ENCODE peak calls at places on chromosomes 2 and 18, in five cellular contexts. T is fibroblast of lung; K is esophagus squamous epithelium; O is CD8-positive, alpha-beta T cell; D is astrocyte. S is an unnamed sample.

GRCh38 chr2:152400607-152401214 is 65.7 kb downstream of the FMNL2 start:
- DNase-seq in T (peak; percentile 40), K (no peak), O (no peak), D (no peak), S (no peak)

GRCh38 chr2:11719230-11719977 is 27.0 kb upstream of the LPIN1 start:
- DNase-seq in T (peak; percentile 23), K (no peak), O (no peak), D (peak; percentile 17), S (no peak)

GRCh38 chr2:172972005-172972619 is 103.5 kb upstream of the MAP3K20 start:
- DNase-seq in T (peak; percentile 20), K (no peak), O (peak; percentile 25), D (no peak), S (peak; percentile 21)

GRCh38 chr18:58639751-58640427 is 11.0 kb upstream of the ALPK2 start:
- DNase-seq in T (peak; percentile 79), K (no peak), O (no peak), D (peak; percentile 72), S (no peak)

GRCh38 chr2:205585451-205586045 is 96.8 kb upstream of the NRP2 start:
- DNase-seq in T (no peak), K (no peak), O (no peak), D (no peak), S (no peak)

GRCh38 chr2:118123561-118124232 is 35.4 kb downstream of the INSIG2 start:
- DNase-seq in T (peak; percentile 90), K (no peak), O (no peak), D (peak; percentile 89), S (no peak)

GRCh38 chr2:100619951-100620350 is 57.2 kb downstream of the PDCL3 start:
- DNase-seq in T (no peak), K (no peak), O (no peak), D (no peak), S (no peak)

GRCh38 chr18:70781860-70782453 is 493.1 kb downstream of the SOCS6 start:
- DNase-seq in T (peak; percentile 4), K (no peak), O (peak; percentile 65), D (no peak), S (peak; percentile 60)

GRCh38 chr2:118050386-118050785 is 36.5 kb upstream of the CCDC93 start:
- DNase-seq in T (peak; percentile 38), K (no peak), O (no peak), D (peak; percentile 25), S (no peak)

GRCh38 chr2:228875152-228875875 is 395.8 kb downstream of the PID1 start:
- DNase-seq in T (peak; percentile 27), K (no peak), O (no peak), D (peak; percentile 18), S (no peak)
- H3K9me3 ChIP-seq in T (no peaks in the 10 kb centered on the region), K (no peaks in the 10 kb centered on the region), O (no peaks in the 10 kb centered on the region), D (no peaks in the 10 kb centered on the region), S (peaks cover 3% of the 10 kb centered on the region)

GRCh38 chr18:78969574-78970315 is 9.9 kb upstream of the SALL3 start:
- DNase-seq in T (no peak), K (no peak), O (no peak), D (no peak), S (no peak)

GRCh38 chr18:78972930-78973331 is 6.7 kb upstream of the SALL3 start:
- DNase-seq in T (no peak), K (no peak), O (no peak), D (no peak), S (no peak)

GRCh38 chr18:78971511-78972245 is 7.9 kb upstream of the SALL3 start:
- DNase-seq in T (no peak), K (no peak), O (no peak), D (no peak), S (no peak)

GRCh38 chr18:78972385-78972918 is 7.2 kb upstream of the SALL3 start:
- DNase-seq in T (no peak), K (no peak), O (no peak), D (no peak), S (no peak)

DNA sequence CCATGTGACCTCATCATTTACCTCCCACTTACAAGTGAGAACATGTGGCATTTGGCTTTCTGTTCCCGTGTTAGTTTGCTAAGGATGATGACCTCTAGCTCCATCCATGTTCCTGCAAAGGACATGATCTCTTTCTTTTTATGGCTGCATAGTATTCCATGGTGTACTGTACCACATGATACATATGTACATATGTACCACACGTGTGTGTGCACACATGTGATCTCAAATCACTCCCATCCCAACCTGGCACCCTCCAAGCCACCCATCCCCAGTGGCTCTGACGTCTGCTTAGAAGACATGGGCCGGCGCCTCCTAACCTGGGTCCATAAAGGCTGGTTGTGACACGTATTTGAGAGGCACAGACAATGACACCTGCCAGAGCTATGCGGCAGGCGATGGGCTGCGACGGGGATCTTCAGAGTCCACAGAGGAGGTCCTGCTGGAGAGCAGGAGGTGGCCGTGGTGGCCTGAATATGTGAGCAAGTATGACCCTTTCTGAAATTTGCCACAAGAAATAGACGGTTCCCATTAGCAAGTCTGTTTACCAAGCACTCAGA is 8.8 kb upstream of the SALL3 start:
- DNase-seq in T (no peak), K (no peak), O (no peak), D (no peak), S (no peak)
- H3K27me3 ChIP-seq in T (peaks cover 4% of the 10 kb centered on the region), K (peaks cover 31% of the 10 kb centered on the region), O (peaks cover 23% of the 10 kb centered on the region), D (peaks cover 32% of the 10 kb centered on the region), S (peaks cover 64% of the 10 kb centered on the region)

GRCh38 chr2:222281495-222281894 is 17.3 kb downstream of the PAX3 start:
- DNase-seq in T (peak; percentile 72), K (no peak), O (no peak), D (peak; percentile 65), S (no peak)
- H3K9me3 ChIP-seq in T (no peaks in the 10 kb centered on the region), K (no peaks in the 10 kb centered on the region), O (no peaks in the 10 kb centered on the region), D (no peaks in the 10 kb centered on the region), S (no peaks in the 10 kb centered on the region)

GRCh38 chr2:108936076-108936867 is 52.7 kb downstream of the EDAR start:
- DNase-seq in T (no peak), K (no peak), O (no peak), D (no peak), S (no peak)
- H3K27me3 ChIP-seq in T (peaks cover 19% of the 10 kb centered on the region), K (no peaks in the 10 kb centered on the region), O (no peaks in the 10 kb centered on the region), D (peaks cover 40% of the 10 kb centered on the region), S (no peaks in the 10 kb centered on the region)

GRCh38 chr2:150681120-150681796 is 193.8 kb upstream of the RND3 start:
- DNase-seq in T (peak; percentile 92), K (no peak), O (no peak), D (peak; percentile 94), S (no peak)

GRCh38 chr2:150676747-150677382 is 189.4 kb upstream of the RND3 start:
- DNase-seq in T (no peak), K (no peak), O (no peak), D (no peak), S (no peak)

GRCh38 chr2:150675807-150676206 is 188.3 kb upstream of the RND3 start:
- DNase-seq in T (peak; percentile 24), K (no peak), O (no peak), D (peak; percentile 14), S (no peak)

GRCh38 chr2:150677561-150677960 is 190.1 kb upstream of the RND3 start:
- DNase-seq in T (no peak), K (no peak), O (no peak), D (no peak), S (no peak)

GRCh38 chr2:150679456-150680120 is 192.1 kb upstream of the RND3 start:
- DNase-seq in T (peak; percentile 78), K (no peak), O (no peak), D (peak; percentile 75), S (no peak)
- H3K9me3 ChIP-seq in T (no peaks in the 10 kb centered on the region), K (no peaks in the 10 kb centered on the region), O (no peaks in the 10 kb centered on the region), D (no peaks in the 10 kb centered on the region), S (no peaks in the 10 kb centered on the region)

GRCh38 chr18:5106730-5107129 is 90.3 kb downstream of the AKAIN1 start:
- DNase-seq in T (no peak), K (no peak), O (no peak), D (no peak), S (no peak)
- H3K27me3 ChIP-seq in T (no peaks in the 10 kb centered on the region), K (no peaks in the 10 kb centered on the region), O (no peaks in the 10 kb centered on the region), D (no peaks in the 10 kb centered on the region), S (no peaks in the 10 kb centered on the region)

GRCh38 chr2:120814352-120814751 is 78.7 kb downstream of the GLI2 start:
- DNase-seq in T (no peak), K (no peak), O (no peak), D (no peak), S (no peak)
- H3K9me3 ChIP-seq in T (no peaks in the 10 kb centered on the region), K (no peaks in the 10 kb centered on the region), O (no peaks in the 10 kb centered on the region), D (no peaks in the 10 kb centered on the region), S (no peaks in the 10 kb centered on the region)

GRCh38 chr2:234939976-234940375 is 11.8 kb upstream of the SH3BP4 start:
- DNase-seq in T (no peak), K (no peak), O (no peak), D (no peak), S (no peak)

GRCh38 chr2:234945339-234945895 is 6.4 kb upstream of the SH3BP4 start:
- DNase-seq in T (no peak), K (no peak), O (no peak), D (no peak), S (no peak)

GRCh38 chr2:234935311-234935710 is 16.5 kb upstream of the SH3BP4 start:
- DNase-seq in T (no peak), K (no peak), O (no peak), D (no peak), S (no peak)

GRCh38 chr2:234939576-234939975 is 12.2 kb upstream of the SH3BP4 start:
- DNase-seq in T (peak; percentile 71), K (no peak), O (no peak), D (no peak), S (no peak)

DNA sequence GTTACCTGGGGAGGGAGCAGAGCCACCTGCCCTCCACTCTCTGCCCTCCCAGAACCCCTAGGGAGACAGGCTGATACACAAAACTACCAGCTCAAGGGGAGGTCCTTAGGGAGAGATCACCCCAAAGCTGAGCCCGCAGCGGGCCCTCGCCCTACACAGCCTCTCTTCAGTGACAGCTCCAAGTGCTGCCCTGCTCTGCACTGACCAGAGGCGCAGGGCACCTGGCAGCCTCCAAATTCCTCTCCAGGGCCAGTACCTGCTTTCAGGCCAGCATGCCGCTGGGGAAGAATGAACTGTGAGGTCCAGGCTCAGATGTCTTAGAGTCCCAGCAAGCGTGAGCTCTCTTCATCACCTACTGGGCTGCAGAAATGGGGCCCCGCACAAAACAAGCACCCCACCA is 11.3 kb upstream of the SH3BP4 start:
- DNase-seq in T (no peak), K (no peak), O (no peak), D (no peak), S (no peak)
- H3K27me3 ChIP-seq in T (no peaks in the 10 kb centered on the region), K (no peaks in the 10 kb centered on the region), O (no peaks in the 10 kb centered on the region), D (peaks cover 3% of the 10 kb centered on the region), S (peaks cover 15% of the 10 kb centered on the region)

DNA sequence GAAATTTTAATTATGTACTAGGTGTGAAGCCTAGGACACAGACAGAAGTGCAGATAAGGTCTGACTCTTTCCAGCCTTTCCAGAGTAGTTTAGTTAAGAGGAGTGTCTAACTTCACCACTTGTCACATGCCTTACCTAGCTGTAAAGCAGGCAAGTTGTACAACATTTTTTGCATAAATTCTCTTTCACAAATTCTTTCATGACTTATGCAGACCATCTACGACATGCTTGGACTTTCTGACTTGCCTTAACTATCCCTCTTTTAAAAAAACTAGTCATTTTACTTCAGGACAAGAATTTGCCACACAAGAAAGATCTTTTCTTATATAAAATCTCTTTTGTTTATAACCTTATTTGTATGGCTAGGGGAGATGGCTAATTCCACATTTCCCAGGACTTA is 1273.6 kb upstream of the SLC39A10 start:
- DNase-seq in T (no peak), K (no peak), O (no peak), D (no peak), S (no peak)
- H3K9me3 ChIP-seq in T (no peaks in the 10 kb centered on the region), K (peaks cover 9% of the 10 kb centered on the region), O (no peaks in the 10 kb centered on the region), D (peaks cover 9% of the 10 kb centered on the region), S (no peaks in the 10 kb centered on the region)

GRCh38 chr2:113282747-113283533 is 4.2 kb upstream of the PAX8 start:
- DNase-seq in T (peak; percentile 48), K (no peak), O (no peak), D (peak; percentile 25), S (no peak)
- H3K27me3 ChIP-seq in T (peaks cover 14% of the 10 kb centered on the region), K (no peaks in the 10 kb centered on the region), O (peaks cover under 1% of the 10 kb centered on the region), D (peaks cover 2% of the 10 kb centered on the region), S (peaks cover 17% of the 10 kb centered on the region)